ENCODE peak calls at places on chromosomes 12 and 14, in four cellular contexts. A is lung, R is kidney epithelial cell, N is foreskin fibroblast. T is an unnamed sample.
A peak's percentile ranks its signal among the peaks of the same experiment; 100 is the strongest.

GRCh38 chr14:88955470-88955869 is 131.0 kb downstream of the TTC8 start:
- DNase-seq in N (no peak), A (no peak), R (no peak), T (peak; percentile 23)

GRCh38 chr14:94051115-94051514 is 25.0 kb downstream of the OTUB2 start:
- DNase-seq in A (peak; percentile 27), R (no peak), N (peak; percentile 29), T (peak; percentile 68)

GRCh38 chr14:24069411-24069735 is 2.0 kb upstream of the CPNE6 start:
- DNase-seq in N (no peak), A (no peak), R (no peak), T (no peak)

GRCh38 chr12:50302686-50303085 is 19.4 kb upstream of the LIMA1 start:
- DNase-seq in N (peak; percentile 77), A (no peak), R (no peak), T (no peak)

GRCh38 chr14:102645746-102646440 is 53.4 kb downstream of the RCOR1 start:
- DNase-seq in N (no peak), R (no peak), A (no peak), T (no peak)

GRCh38 chr14:38143170-38143569 is 64.5 kb upstream of the SSTR1 start:
- DNase-seq in R (no peak), N (peak; percentile 33), A (no peak), T (no peak)

GRCh38 chr12:104721065-104721458 is 237.0 kb downstream of the SLC41A2 start:
- DNase-seq in R (no peak), A (no peak), N (no peak), T (no peak)

GRCh38 chr14:58749066-58749669 is 111.4 kb downstream of the DACT1 start:
- DNase-seq in N (peak; percentile 91), A (no peak), R (peak; percentile 87), T (peak; percentile 95)

GRCh38 chr12:116547955-116548471 is 11.2 kb upstream of the MAP1LC3B2 start:
- DNase-seq in A (no peak), R (peak; percentile 88), N (no peak), T (peak; percentile 64)

GRCh38 chr12:111248221-111248620 is 120.7 kb downstream of the PHETA1 start:
- DNase-seq in A (peak; percentile 29), N (no peak), R (no peak), T (no peak)

GRCh38 chr14:77804592-77804991 is 4.7 kb downstream of the ADCK1 start:
- DNase-seq in R (no peak), A (no peak), N (no peak), T (no peak)

GRCh38 chr12:131132118-131132892 is 178.6 kb downstream of the ADGRD1 start:
- DNase-seq in A (peak; percentile 63), N (peak; percentile 20), R (no peak), T (peak; percentile 3)

GRCh38 chr12:128069359-128069997 is 197.5 kb upstream of the TMEM132C start:
- DNase-seq in R (no peak), N (peak; percentile 20), A (no peak), T (peak; percentile 68)

GRCh38 chr12:118553856-118554504 is 177.6 kb downstream of the SUDS3 start:
- DNase-seq in N (no peak), A (no peak), R (no peak), T (no peak)

GRCh38 chr12:103881261-103881660 is 40.2 kb upstream of the NT5DC3 start:
- DNase-seq in A (no peak), R (no peak), N (no peak), T (no peak)

GRCh38 chr14:74219277-74219676 is 20.0 kb upstream of the VSX2 start:
- DNase-seq in A (no peak), R (no peak), N (no peak), T (no peak)

GRCh38 chr14:70358631-70359030 is 852 bp downstream of the COX16 start:
- DNase-seq in R (no peak), N (no peak), A (no peak), T (no peak)

GRCh38 chr12:95848575-95849388 is 10.0 kb upstream of the SNRPF start:
- DNase-seq in R (peak; percentile 49), N (peak; percentile 28), A (peak; percentile 46), T (peak; percentile 55)

GRCh38 chr14:61566537-61567225 is 128.6 kb upstream of the HIF1A start:
- DNase-seq in N (no peak), A (no peak), R (no peak), T (peak; percentile 74)

GRCh38 chr14:72666610-72667009 is 227.3 kb downstream of the DPF3 start:
- DNase-seq in N (peak; percentile 91), A (no peak), R (peak; percentile 73), T (peak; percentile 76)

GRCh38 chr14:43449291-43449690 is 1057.8 kb downstream of the FSCB start:
- DNase-seq in N (no peak), A (no peak), R (no peak), T (no peak)

GRCh38 chr12:171276-171675 is 42.7 kb downstream of the SLC6A12 start:
- DNase-seq in A (no peak), R (no peak), N (no peak), T (no peak)

GRCh38 chr14:77375164-77375950 is 1.5 kb downstream of the TMED8 start:
- DNase-seq in A (no peak), N (no peak), R (no peak), T (no peak)

DNA sequence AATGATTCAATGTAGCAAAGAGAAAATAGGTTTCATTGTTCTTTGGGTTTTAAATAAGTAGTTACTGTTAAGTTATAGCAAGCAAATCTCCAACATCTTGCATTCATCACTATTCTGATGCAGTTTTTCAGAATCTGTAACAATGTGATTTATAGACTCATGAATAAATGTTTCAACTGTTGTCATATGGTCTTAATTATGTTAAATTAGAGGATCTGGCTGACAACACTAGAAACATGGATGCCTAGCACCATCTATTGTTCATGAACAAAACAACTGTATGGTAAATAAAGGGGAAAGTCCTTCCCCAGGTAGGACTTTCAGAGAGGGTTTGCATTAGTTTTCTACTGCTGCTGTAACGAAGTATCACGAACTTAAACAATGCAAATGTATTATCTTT is 167.9 kb downstream of the BCAT1 start:
- DNase-seq in N (peak; percentile 24), R (no peak), A (no peak), T (peak; percentile 16)
- TF ChIP-seq CTCF in N (peak; percentile 29), R (peak; percentile 16), A (no peak), T (peak; percentile 28)

DNA sequence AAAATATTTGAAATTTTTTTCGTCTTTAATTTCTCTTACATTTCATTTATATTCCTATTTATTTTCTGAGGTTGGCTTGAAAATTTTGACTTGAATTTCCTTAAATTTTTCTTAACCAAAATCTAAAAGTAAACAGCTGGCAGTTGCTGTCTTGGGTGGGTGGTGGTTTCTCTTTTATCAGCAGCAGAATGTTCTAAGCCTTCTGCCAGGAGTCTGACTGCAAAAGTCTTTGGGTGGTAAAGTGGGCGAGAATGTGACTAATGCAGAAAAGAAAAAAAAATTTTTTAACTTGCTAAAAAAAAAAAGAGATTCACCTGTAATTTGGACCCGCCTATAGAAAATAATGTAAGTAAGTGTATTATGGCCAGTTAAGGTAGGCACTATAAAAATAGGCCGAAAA is 2.5 kb downstream of the FGFR1OP2 start:
- DNase-seq in R (no peak), A (no peak), N (no peak), T (peak; percentile 8)
- H3K4me3 ChIP-seq in R (no peak overlapping the region), A (no peak overlapping the region), N (no peak overlapping the region), T (no peak overlapping the region)

DNA sequence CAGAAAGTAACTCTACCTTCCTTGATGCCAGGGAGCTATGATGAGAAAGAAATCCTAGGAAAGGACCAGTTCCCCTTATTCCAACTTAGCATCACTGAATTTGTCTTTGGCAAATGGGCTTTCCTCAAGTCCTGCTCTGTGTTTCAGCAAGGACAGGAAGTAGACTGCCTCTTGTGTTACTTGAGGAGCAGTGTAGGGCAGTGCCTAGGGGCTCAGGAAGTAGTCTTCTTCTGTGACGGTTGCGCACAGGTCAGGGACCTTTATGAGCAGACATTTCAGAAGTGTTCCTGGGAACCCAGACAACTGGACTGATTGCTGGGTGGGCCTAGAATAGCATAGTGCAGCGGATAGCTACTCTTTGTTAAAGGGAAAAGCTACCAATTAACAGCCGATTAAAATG is 2.7 kb downstream of the LGALS3 start:
- DNase-seq in N (no peak), A (no peak), R (no peak), T (no peak)
- TF ChIP-seq CTCF in N (no peak), A (no peak), R (no peak), T (no peak)

DNA sequence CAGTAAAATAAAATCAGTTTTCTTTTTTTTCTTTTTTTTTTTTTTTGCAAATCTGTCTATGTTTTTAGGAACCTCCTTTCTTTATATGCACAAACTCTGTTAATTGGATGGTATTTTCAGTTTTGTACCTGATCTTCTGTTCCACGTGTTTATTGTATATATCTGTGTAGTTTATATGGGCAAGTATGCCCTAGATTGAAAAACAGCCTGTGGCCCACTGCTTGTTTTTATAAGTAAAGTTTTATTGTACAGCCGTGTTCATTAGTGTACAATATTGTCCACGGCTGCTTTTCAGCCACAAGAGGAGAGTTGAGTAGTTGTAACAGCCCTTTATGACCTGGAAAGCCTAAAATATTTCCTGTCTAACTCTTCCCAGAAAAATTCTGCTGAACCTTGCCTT is 18.7 kb upstream of the MYO1H start:
- DNase-seq in N (no peak), R (no peak), A (no peak), T (no peak)
- H3K4me3 ChIP-seq in N (no peak overlapping the region), R (no peak overlapping the region), A (no peak overlapping the region), T (no peak overlapping the region)

T was measured in astrocyte of the spinal cord.